ENCODE peak calls at places on chromosomes 7 and 10, in four cellular contexts. Z is H1, T is K562, Q is GM12878. G is an unnamed sample.

GRCh38 chr10:72694476-72695369 is 2.8 kb downstream of the MCU start:
- DNase-seq in Z (no peak), T (no peak), Q (no peak), G (peak; percentile 42)

GRCh38 chr7:139687980-139688632 is 89.7 kb downstream of the HIPK2 start:
- DNase-seq in Z (no peak), T (peak; percentile 89), Q (no peak), G (no peak)

GRCh38 chr10:10777723-10778122 is 239.9 kb upstream of the CELF2 start:
- DNase-seq in Z (no peak), T (no peak), Q (no peak), G (no peak)

GRCh38 chr7:114026486-114027089 is 107.8 kb upstream of the PPP1R3A start:
- DNase-seq in Z (no peak), T (peak; percentile 58), Q (no peak), G (peak; percentile 63)

GRCh38 chr7:40332516-40332915 is 197.7 kb downstream of the SUGCT start:
- DNase-seq in Z (no peak), T (no peak), Q (no peak), G (no peak)

GRCh38 chr10:60390224-60390626 is 550 bp upstream of the ANK3 start:
- DNase-seq in Z (no peak), T (no peak), Q (no peak), G (no peak)

GRCh38 chr10:13074562-13075451 is 25.2 kb upstream of the OPTN start:
- DNase-seq in Z (peak; percentile 83), T (peak; percentile 71), Q (no peak), G (peak; percentile 30)

GRCh38 chr10:101161494-101162299 is 30.6 kb downstream of the TLX1 start:
- DNase-seq in Z (peak; percentile 88), T (peak; percentile 69), Q (peak; percentile 12), G (peak; percentile 52)

GRCh38 chr10:62582804-62583208 is 208.6 kb downstream of the ZNF365 start:
- DNase-seq in Z (no peak), T (no peak), Q (no peak), G (no peak)

GRCh38 chr7:91164948-91165845 is 99.0 kb upstream of the FZD1 start:
- DNase-seq in Z (no peak), T (no peak), Q (peak; percentile 24), G (no peak)

GRCh38 chr7:128794020-128794419 is 2.3 kb downstream of the CCDC136 start:
- DNase-seq in Z (no peak), T (no peak), Q (no peak), G (no peak)

GRCh38 chr7:129702761-129703338 is 91.3 kb downstream of the NRF1 start:
- DNase-seq in Z (no peak), T (no peak), Q (no peak), G (peak; percentile 10)

DNA sequence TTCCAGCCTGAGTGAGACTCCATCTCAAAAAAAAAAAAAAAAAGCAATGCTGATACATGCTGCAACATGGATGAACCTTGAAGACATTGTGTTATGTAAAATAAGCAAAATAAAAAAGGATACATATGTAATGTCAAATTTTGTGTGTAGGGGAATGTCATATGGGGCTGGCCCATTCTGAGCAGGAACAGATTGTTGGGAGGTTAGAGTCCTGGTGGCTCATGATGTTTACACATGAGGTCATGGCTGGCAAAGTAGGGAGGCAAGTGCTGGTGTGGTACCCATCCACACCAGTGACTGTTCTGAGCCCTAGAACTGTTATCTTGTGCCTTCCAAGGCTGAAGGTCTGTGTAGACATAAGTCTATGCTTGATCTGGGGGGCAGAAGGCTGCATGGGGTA is 37.6 kb downstream of the ZNF92 start:
- DNase-seq in Z (no peak), T (no peak), Q (no peak), G (no peak)
- H3K27ac ChIP-seq in Z (no peak overlapping the region), T (no peak overlapping the region), Q (no peak overlapping the region), G (no peak overlapping the region)

GRCh38 chr7:155880721-155881120 is 68.5 kb upstream of the SHH start:
- DNase-seq in Z (no peak), T (no peak), Q (no peak), G (no peak)
- TF ChIP-seq CREB1 in Z (no peak), T (no peak), Q (no peak), G (no peak)

GRCh38 chr7:45070254-45070642 is 18.5 kb downstream of the NACAD start:
- DNase-seq in Z (no peak), T (no peak), Q (no peak), G (no peak)
- TF ChIP-seq SP1 in Z (no peak), T (no peak), Q (no peak), G (no peak)

DNA sequence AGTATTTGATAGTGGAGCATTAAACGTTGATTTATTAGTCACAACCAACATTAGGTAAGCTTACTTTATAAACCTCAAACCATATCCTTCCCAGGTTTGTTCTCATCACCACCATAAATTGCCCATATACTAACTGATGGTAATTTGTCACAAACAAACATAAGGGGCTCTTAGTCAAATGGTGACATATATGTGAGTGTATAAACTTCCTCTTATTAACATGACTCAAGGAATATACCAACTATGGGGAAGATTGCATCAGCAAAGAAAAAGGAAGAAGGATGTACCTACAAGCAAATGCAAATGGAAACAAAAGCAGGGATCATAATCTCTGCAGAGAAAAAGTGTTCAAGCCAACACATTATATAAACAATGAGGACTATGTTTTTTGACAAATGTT is 418.2 kb upstream of the AKR1E2 start:
- DNase-seq in Z (no peak), T (no peak), Q (no peak), G (no peak)
- H3K27ac ChIP-seq in Z (no peak overlapping the region), T (no peak overlapping the region), Q (no peak overlapping the region), G (no peak overlapping the region)